ENCODE peak calls at places on chromosome 15, in four cellular contexts. A is SK-N-SH, E is neural progenitor cell, Q is MM.1S. H is an unnamed sample.

GRCh38 chr15:66946578-66947164 is 118.7 kb upstream of the SMAD3 start:
- DNase-seq in A (peak), E (peak), Q (peak), H (peak)

GRCh38 chr15:78035319-78035718 is 42.2 kb downstream of the TBC1D2B start:
- DNase-seq in A (no peak), E (no peak), Q (peak), H (no peak)

GRCh38 chr15:73983773-73984172 is 8.3 kb downstream of the STOML1 start:
- DNase-seq in A (no peak), E (no peak), Q (no peak), H (no peak)

GRCh38 chr15:31752905-31753304 is 277.4 kb upstream of the CHRNA7 start:
- DNase-seq in A (no peak), E (no peak), Q (no peak), H (no peak)

GRCh38 chr15:90249123-90249863 is at the start of gene TTLL13:
- DNase-seq in A (peak), E (peak), Q (peak), H (peak)

GRCh38 chr15:48636511-48636910 is 9.0 kb downstream of the FBN1 start:
- DNase-seq in A (no peak), E (no peak), Q (no peak), H (peak)

GRCh38 chr15:25087137-25087536 is 132.3 kb downstream of the SNRPN start:
- DNase-seq in A (no peak), E (no peak), Q (no peak), H (no peak)

GRCh38 chr15:25894371-25894902 is 31.3 kb upstream of the ATP10A start:
- DNase-seq in A (no peak), E (no peak), Q (no peak), H (peak)

GRCh38 chr15:74167891-74168331 is 5.6 kb upstream of the ISLR start:
- DNase-seq in A (no peak), E (no peak), Q (no peak), H (no peak)

GRCh38 chr15:78406016-78406590 is 31.9 kb upstream of the IREB2 start:
- DNase-seq in A (no peak), E (no peak), Q (no peak), H (peak)

GRCh38 chr15:66638377-66638776 is 63.7 kb upstream of the SMAD6 start:
- DNase-seq in A (no peak), E (no peak), Q (peak), H (no peak)

GRCh38 chr15:90478981-90479481 is 50.7 kb upstream of the CRTC3 start:
- DNase-seq in A (no peak), E (no peak), Q (no peak), H (no peak)

GRCh38 chr15:39586387-39587171 is 5.7 kb downstream of the THBS1 start:
- DNase-seq in A (no peak), E (no peak), Q (no peak), H (peak)

GRCh38 chr15:25936004-25936403 is 72.9 kb upstream of the ATP10A start:
- DNase-seq in A (no peak), E (no peak), Q (no peak), H (no peak)

GRCh38 chr15:101613130-101614000 is 38.8 kb downstream of the TM2D3 start:
- DNase-seq in A (peak), E (no peak), Q (no peak), H (peak)

GRCh38 chr15:66617137-66618090 is 51.6 kb upstream of the LCTL start:
- DNase-seq in A (no peak), E (no peak), Q (no peak), H (peak)

GRCh38 chr15:35696767-35697231 is 150.8 kb upstream of the DPH6 start:
- DNase-seq in A (no peak), E (no peak), Q (no peak), H (peak)

GRCh38 chr15:85312486-85312885 is 67.9 kb upstream of the AKAP13 start:
- DNase-seq in A (no peak), E (no peak), Q (no peak), H (peak)

GRCh38 chr15:54519577-54519976 is 541.3 kb downstream of the UNC13C start:
- DNase-seq in A (no peak), E (no peak), Q (peak), H (no peak)

GRCh38 chr15:67125589-67126502 is 60.4 kb downstream of the SMAD3 start:
- DNase-seq in A (no peak), E (no peak), Q (no peak), H (peak)

GRCh38 chr15:79025201-79025600 is 65.4 kb downstream of the RASGRF1 start:
- DNase-seq in A (peak), E (peak), Q (no peak), H (no peak)

GRCh38 chr15:66862111-66862815 is 160.2 kb downstream of the SMAD6 start:
- DNase-seq in A (no peak), E (no peak), Q (no peak), H (peak)

GRCh38 chr15:77040673-77041072 is 30.2 kb downstream of the TSPAN3 start:
- DNase-seq in A (no peak), E (no peak), Q (no peak), H (no peak)

GRCh38 chr15:38401101-38401500 is 52.8 kb upstream of the FAM98B start:
- DNase-seq in A (no peak), E (no peak), Q (no peak), H (peak)

GRCh38 chr15:77768107-77768506 is 135.4 kb upstream of the LINGO1 start:
- DNase-seq in A (no peak), E (no peak), Q (no peak), H (no peak)

GRCh38 chr15:68488290-68488689 is 56.3 kb upstream of the ITGA11 start:
- DNase-seq in A (no peak), E (no peak), Q (no peak), H (no peak)

GRCh38 chr15:69903476-69904295 is 194.0 kb downstream of the TLE3 start:
- DNase-seq in A (no peak), E (no peak), Q (no peak), H (peak)

GRCh38 chr15:56805466-56806146 is 72.3 kb upstream of the ZNF280D start:
- DNase-seq in A (no peak), E (no peak), Q (no peak), H (peak)

GRCh38 chr15:74400313-74400850 is 32.9 kb upstream of the CYP11A1 start:
- DNase-seq in A (no peak), E (no peak), Q (no peak), H (peak)

GRCh38 chr15:86550075-86550474 is 470.4 kb downstream of the AGBL1 start:
- DNase-seq in A (no peak), E (no peak), Q (no peak), H (no peak)

GRCh38 chr15:80549191-80549590 is 145.0 kb downstream of the ARNT2 start:
- DNase-seq in A (no peak), E (no peak), Q (no peak), H (peak)

GRCh38 chr15:59373215-59373614 is 544 bp upstream of the MYO1E start:
- DNase-seq in A (no peak), E (no peak), Q (no peak), H (no peak)

GRCh38 chr15:59379524-59379923 is 6.9 kb upstream of the MYO1E start:
- DNase-seq in A (no peak), E (no peak), Q (no peak), H (no peak)

GRCh38 chr15:59377940-59378339 is 5.3 kb upstream of the MYO1E start:
- DNase-seq in A (no peak), E (no peak), Q (no peak), H (no peak)

GRCh38 chr15:59378855-59379254 is 6.2 kb upstream of the MYO1E start:
- DNase-seq in A (no peak), E (no peak), Q (no peak), H (no peak)

DNA sequence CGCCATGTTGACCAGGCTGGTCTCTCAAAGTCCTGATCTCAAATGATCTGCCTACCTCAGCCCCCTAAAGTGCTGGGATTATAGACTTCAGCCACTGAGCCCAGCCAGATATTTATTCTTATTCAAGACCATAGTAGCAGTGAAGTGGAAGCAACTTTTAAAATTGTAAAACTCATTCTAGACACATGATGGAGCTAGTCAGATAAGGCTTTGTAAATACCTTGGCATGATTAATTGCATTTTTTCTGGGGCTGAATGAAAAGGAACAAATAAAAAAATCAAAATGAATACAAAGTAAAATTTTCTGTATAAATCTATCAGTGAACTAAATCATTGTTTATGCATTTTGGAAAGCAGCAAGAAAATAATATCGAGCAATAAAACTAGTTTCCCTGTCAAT is 4.1 kb upstream of the MYO1E start:
- DNase-seq in A (no peak), E (no peak), Q (no peak), H (peak)
- TF ChIP-seq EZH2phosphoT487 in A (no peak), E (no peak), Q (no peak), H (no peak)

GRCh38 chr15:50425219-50425618 is 1.0 kb downstream of the USP8 start:
- DNase-seq in A (no peak), E (peak), Q (no peak), H (peak)
- H3K9ac ChIP-seq in A (peak), E (peak), Q (peak), H (peak)

DNA sequence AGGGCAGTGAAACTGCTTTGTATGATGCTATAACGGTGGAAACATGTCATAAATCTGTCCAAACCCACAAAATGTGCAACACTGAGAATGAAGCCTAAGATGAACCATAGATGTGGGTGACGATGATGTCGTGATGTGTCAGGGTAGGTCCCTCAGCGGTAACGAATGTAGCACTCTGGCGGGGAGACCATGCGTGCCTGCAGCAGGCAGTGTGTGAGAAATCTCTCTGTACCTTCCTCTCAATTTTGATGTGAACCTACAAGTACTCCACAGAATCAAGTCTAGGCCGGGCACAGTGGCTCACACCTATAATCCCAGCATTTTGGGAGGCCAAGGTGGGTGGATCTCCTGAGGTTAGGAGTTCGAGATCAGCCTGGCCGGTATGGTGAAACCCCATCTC is 268.2 kb upstream of the LYSMD4 start:
- DNase-seq in A (no peak), E (no peak), Q (no peak), H (no peak)
- H3K27ac ChIP-seq in A (no peak), E (no peak), Q (no peak), H (no peak)

GRCh38 chr15:92880796-92881569 is 19.1 kb upstream of the CHD2 start:
- DNase-seq in A (no peak), E (peak), Q (peak), H (peak)
- TF ChIP-seq EZH2phosphoT487 in A (no peak), E (no peak), Q (no peak), H (no peak)

GRCh38 chr15:88802991-88803240 is 320 bp upstream of the ACAN start:
- DNase-seq in A (no peak), E (no peak), Q (no peak), H (peak)

GRCh38 chr15:88803241-88803919 is at the start of gene ACAN:
- DNase-seq in A (peak), E (peak), Q (no peak), H (no peak)

GRCh38 chr15:88804257-88804656 is 1.0 kb downstream of the ACAN start:
- DNase-seq in A (no peak), E (no peak), Q (no peak), H (no peak)

GRCh38 chr15:88803920-88804247 is 648 bp downstream of the ACAN start:
- DNase-seq in A (no peak), E (no peak), Q (no peak), H (no peak)

GRCh38 chr15:88802250-88802990 is 816 bp upstream of the ACAN start:
- DNase-seq in A (no peak), E (no peak), Q (no peak), H (no peak)
- H3K9ac ChIP-seq in A (no peak), E (no peak), Q (no peak), H (no peak)

H was measured in GM23248.